ENCODE peak calls at places on chromosomes 7 and 10, in nine cellular contexts. R is SK-N-SH, D is fibroblast of mammary gland, I is epithelial cell of esophagus, Y is heart left ventricle, Z is IMR-90, V is cardiac fibroblast, P is A549, L is cardiac muscle cell. B is an unnamed sample.

GRCh38 chr10:118342638-118343020 is 505 bp upstream of the FAM204A start:
- DNase-seq in R (no peak), D (no peak), I (peak; percentile 5), Y (no peak), Z (no peak), V (no peak), P (no peak), L (no peak), B (no peak)

GRCh38 chr10:87646920-87647319 is 12.8 kb upstream of the PAPSS2 start:
- DNase-seq in R (no peak), D (no peak), I (peak; percentile 30), Y (no peak), Z (no peak), V (no peak), P (no peak), L (no peak), B (no peak)

GRCh38 chr7:27171636-27172387 is 2.3 kb downstream of the HOXA10 start:
- DNase-seq in R (no peak), D (peak; percentile 41), I (no peak), Y (no peak), Z (no peak), V (no peak), P (no peak), L (no peak), B (no peak)

GRCh38 chr10:44982114-44982460 is 3.5 kb upstream of the DEPP1 start:
- DNase-seq in R (no peak), D (peak; percentile 40), I (peak; percentile 25), Y (peak; percentile 76), Z (no peak), V (peak; percentile 76), P (no peak), L (no peak), B (peak; percentile 21)

GRCh38 chr7:128867842-128868623 is 5.4 kb downstream of the ATP6V1F start:
- DNase-seq in R (peak; percentile 71), D (no peak), I (peak; percentile 89), Y (no peak), Z (peak; percentile 51), V (no peak), P (no peak), L (peak; percentile 14), B (no peak)

GRCh38 chr10:110214380-110214826 is 7.0 kb downstream of the MXI1 start:
- DNase-seq in R (no peak), D (no peak), I (no peak), Y (no peak), Z (peak; percentile 42), V (no peak), P (no peak), L (no peak), B (no peak)

GRCh38 chr10:94315975-94316464 is 46.7 kb downstream of the NOC3L start:
- DNase-seq in R (no peak), D (peak; percentile 78), I (no peak), Y (no peak), Z (peak; percentile 76), V (peak; percentile 90), P (no peak), L (peak; percentile 85), B (peak; percentile 86)

GRCh38 chr7:130490888-130491771 is 755 bp upstream of the MEST start:
- DNase-seq in R (peak; percentile 87), D (no peak), I (peak; percentile 53), Y (peak; percentile 36), Z (peak; percentile 26), V (peak; percentile 31), P (no peak), L (peak; percentile 62), B (peak; percentile 43)

GRCh38 chr7:98657736-98658135 is 40.7 kb downstream of the NPTX2 start:
- DNase-seq in R (no peak), D (no peak), I (no peak), Y (no peak), Z (no peak), V (no peak), P (no peak), L (no peak), B (no peak)

GRCh38 chr10:12081879-12082560 is 13.3 kb downstream of the DHTKD1 start:
- DNase-seq in R (no peak), D (peak; percentile 68), I (peak; percentile 24), Y (no peak), Z (peak; percentile 68), V (peak; percentile 71), P (no peak), L (peak; percentile 39), B (peak; percentile 69)

GRCh38 chr7:41136551-41136950 is 566.3 kb downstream of the INHBA start:
- DNase-seq in R (no peak), D (no peak), I (no peak), Y (no peak), Z (no peak), V (no peak), P (no peak), L (no peak), B (no peak)

GRCh38 chr10:13162013-13162364 is 631 bp downstream of the MCM10 start:
- DNase-seq in R (peak; percentile 44), D (no peak), I (no peak), Y (no peak), Z (no peak), V (peak; percentile 7), P (peak; percentile 20), L (no peak), B (no peak)

GRCh38 chr10:60942134-60942533 is 1.9 kb downstream of the RHOBTB1 start:
- DNase-seq in R (no peak), D (no peak), I (no peak), Y (no peak), Z (no peak), V (no peak), P (no peak), L (no peak), B (no peak)
- H3K4me3 ChIP-seq in R (peak overlapping the region; percentile 87), D (no peak overlapping the region), I (no peak overlapping the region), Y (peak overlapping the region; percentile 83), Z (no peak overlapping the region), V (no peak overlapping the region), P (peak overlapping the region; percentile 63), L (no peak overlapping the region), B (peak overlapping the region; percentile 72)

DNA sequence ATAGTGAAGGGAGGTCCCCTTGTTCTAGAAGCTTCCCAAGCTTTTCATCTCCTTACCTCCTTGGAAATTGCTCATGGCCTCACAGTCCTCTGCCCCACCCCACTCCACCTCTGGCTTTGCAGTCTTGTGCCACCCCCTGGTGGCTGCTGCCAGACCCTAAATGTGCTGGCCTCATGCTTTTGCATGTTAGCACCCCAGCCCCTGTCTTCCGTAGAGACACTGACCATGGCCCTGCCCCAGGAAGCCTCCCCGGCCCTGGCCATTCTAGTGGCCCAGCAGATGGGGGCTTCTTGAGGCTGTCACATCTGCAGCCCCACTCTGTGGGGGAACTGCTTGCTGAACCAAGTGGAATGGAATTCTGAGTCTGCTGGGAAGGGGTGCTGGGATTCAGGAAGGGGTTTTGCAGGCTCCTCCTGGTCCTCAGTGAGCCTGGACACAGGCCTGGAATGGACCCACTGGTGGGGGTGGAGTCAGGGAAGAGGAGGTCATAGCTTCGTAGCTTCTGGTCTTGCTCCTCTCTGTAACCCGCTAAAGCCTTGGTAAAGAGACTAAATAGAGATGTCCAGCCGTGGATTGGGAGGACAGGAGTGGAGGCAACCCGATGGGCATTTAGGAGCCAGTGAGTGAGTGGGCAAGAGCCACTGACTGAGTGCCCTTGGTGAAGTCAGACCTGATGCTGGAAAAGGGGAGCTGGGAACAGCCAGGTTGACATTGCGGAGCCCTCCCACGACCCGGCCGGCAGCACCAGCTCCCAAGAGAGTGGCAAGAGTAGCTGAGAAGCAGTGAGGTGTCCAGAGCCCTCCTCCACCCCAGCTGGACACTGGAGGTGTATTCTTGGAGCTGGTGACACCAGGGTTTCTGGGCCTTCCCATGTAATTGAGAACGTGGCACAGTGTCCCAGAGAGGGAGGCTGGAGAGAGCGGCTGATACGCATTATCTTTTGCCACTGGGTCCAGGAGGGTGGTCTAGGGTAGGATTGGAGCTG is 20.9 kb downstream of the RAMP3 start:
- DNase-seq in R (peak; percentile 65), D (no peak), I (no peak), Y (peak; percentile 24), Z (no peak), V (no peak), P (peak; percentile 40), L (no peak), B (no peak)
- TF ChIP-seq CTCF in R (peak; percentile 28), D (no peak), I (no peak), Y (no peak), Z (no peak), V (no peak), P (no peak), L (peak; percentile 13), B (no peak)

DNA sequence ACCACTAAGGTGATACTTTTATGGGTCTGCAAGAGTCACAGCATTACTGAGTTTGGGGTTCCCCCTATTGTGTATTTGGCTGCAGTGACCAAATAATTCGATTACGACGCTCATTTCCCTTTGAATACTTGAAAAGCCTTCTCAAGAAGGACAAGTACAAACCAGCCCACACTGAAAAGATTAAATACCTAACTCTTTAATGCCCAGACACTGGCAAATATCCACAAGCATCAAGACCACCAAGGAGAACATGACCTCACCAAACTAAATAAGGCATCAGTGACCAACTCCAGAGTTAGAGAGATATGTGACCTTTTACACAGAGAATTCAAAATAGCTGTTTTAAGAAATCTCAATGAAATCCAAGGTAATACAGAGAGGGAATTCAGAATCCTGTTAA is 31.8 kb upstream of the SFTPD start:
- DNase-seq in R (no peak), D (no peak), I (no peak), Y (no peak), Z (no peak), V (no peak), P (no peak), L (no peak), B (no peak)
- H3K4me3 ChIP-seq in R (no peak overlapping the region), D (no peak overlapping the region), I (no peak overlapping the region), Y (no peak overlapping the region), Z (no peak overlapping the region), V (no peak overlapping the region), P (no peak overlapping the region), L (peak overlapping the region; percentile 91), B (no peak overlapping the region)

GRCh38 chr7:138974103-138974502 is 7.1 kb downstream of the KIAA1549 start:
- DNase-seq in R (no peak), D (no peak), I (no peak), Y (no peak), Z (no peak), V (no peak), P (no peak), L (no peak), B (no peak)

GRCh38 chr7:138975343-138976104 is 5.7 kb downstream of the KIAA1549 start:
- DNase-seq in R (peak; percentile 73), D (no peak), I (no peak), Y (no peak), Z (no peak), V (no peak), P (no peak), L (peak; percentile 2), B (no peak)

GRCh38 chr7:138970979-138971378 is 10.2 kb downstream of the KIAA1549 start:
- DNase-seq in R (no peak), D (no peak), I (no peak), Y (no peak), Z (no peak), V (no peak), P (no peak), L (no peak), B (no peak)

GRCh38 chr7:138978541-138979184 is 2.5 kb downstream of the KIAA1549 start:
- DNase-seq in R (peak; percentile 12), D (no peak), I (peak; percentile 20), Y (no peak), Z (no peak), V (no peak), P (no peak), L (no peak), B (no peak)

DNA sequence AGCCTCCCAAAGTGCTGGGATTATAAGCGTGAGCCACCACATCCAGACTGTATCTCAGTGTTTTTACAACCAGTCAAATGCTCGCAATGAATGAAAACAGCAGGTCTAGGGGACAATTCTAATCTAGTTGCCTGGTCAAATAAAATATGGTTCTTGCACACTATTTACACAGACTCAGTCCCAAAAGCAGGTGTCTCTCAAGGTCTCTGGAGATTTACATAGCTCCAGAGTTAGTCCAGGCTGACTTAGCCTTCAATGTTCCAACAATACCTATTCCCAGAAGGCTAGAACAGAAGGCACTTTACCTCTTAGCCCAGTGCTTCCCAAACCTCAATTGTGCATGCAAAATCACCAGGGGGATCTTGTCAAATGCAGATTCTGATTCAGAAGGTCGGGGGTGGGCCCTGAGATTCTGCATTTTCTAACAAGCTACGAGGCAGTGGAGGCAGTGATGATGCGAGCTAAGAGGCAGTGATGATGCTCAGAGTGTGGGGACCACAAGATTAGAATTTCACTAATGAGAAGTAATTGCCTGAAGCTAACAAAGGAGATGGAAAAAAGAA is 6.4 kb downstream of the KIAA1549 start:
- DNase-seq in R (no peak), D (no peak), I (no peak), Y (no peak), Z (no peak), V (no peak), P (no peak), L (no peak), B (no peak)
- TF ChIP-seq CTCF in R (no peak), D (no peak), I (no peak), Y (no peak), Z (no peak), V (no peak), P (no peak), L (no peak), B (no peak)